ENCODE peak calls at places on chromosomes 5 and 9, in nine cellular contexts. T is mesenchymal stem cell; P is HepG2; H is astrocyte of the spinal cord; J is activated T-cell treated with anti-CD3 and anti-CD28 coated beads for 1 hour; W is ELF-1; E is GM04504; S is activated naive CD4-positive, alpha-beta T cell; I is H54. Y is an unnamed sample.

GRCh38 chr5:34915856-34916192 is 313 bp downstream of the BRIX1 start:
- DNase-seq in T (no peak), P (no peak), H (no peak), J (no peak), W (no peak), E (no peak), S (no peak), I (no peak), Y (no peak)

GRCh38 chr5:55497712-55498111 is 37.1 kb downstream of the PLPP1 start:
- DNase-seq in T (peak; percentile 16), P (no peak), H (no peak), J (no peak), W (peak; percentile 10), E (no peak), S (no peak), I (no peak), Y (no peak)

GRCh38 chr9:137387034-137387890 is 35.7 kb downstream of the EXD3 start:
- DNase-seq in T (no peak), P (no peak), H (no peak), J (peak; percentile 28), W (no peak), E (no peak), S (peak; percentile 57), I (no peak), Y (no peak)

GRCh38 chr5:180598797-180599589 is 7.7 kb upstream of the SCGB3A1 start:
- DNase-seq in T (no peak), P (no peak), H (no peak), J (no peak), W (no peak), E (no peak), S (no peak), I (no peak), Y (no peak)

GRCh38 chr9:32117291-32117690 is 267.2 kb upstream of the ACO1 start:
- DNase-seq in T (no peak), P (no peak), H (no peak), J (no peak), W (no peak), E (no peak), S (no peak), I (no peak), Y (no peak)

GRCh38 chr5:10488144-10488543 is 46.5 kb downstream of the ROPN1L start:
- DNase-seq in T (no peak), P (no peak), H (no peak), J (no peak), W (no peak), E (no peak), S (no peak), I (no peak), Y (no peak)

GRCh38 chr5:33310471-33310870 is 130.3 kb upstream of the TARS1 start:
- DNase-seq in T (peak; percentile 34), P (no peak), H (peak; percentile 77), J (no peak), W (no peak), E (peak; percentile 52), S (no peak), I (peak; percentile 8), Y (no peak)

GRCh38 chr5:95712347-95712958 is 18.7 kb upstream of the RHOBTB3 start:
- DNase-seq in T (peak; percentile 91), P (no peak), H (peak; percentile 78), J (no peak), W (peak; percentile 93), E (no peak), S (no peak), I (peak; percentile 56), Y (no peak)

GRCh38 chr5:72920690-72921089 is 35.2 kb upstream of the FCHO2 start:
- DNase-seq in T (peak; percentile 16), P (no peak), H (peak; percentile 57), J (no peak), W (no peak), E (no peak), S (no peak), I (no peak), Y (no peak)

GRCh38 chr5:5523066-5523505 is 100.6 kb downstream of the ICE1 start:
- DNase-seq in T (peak; percentile 12), P (peak; percentile 24), H (peak; percentile 1), J (no peak), W (no peak), E (peak; percentile 1), S (no peak), I (no peak), Y (no peak)

GRCh38 chr5:65480306-65480865 is 1.3 kb downstream of the ADAMTS6 start:
- DNase-seq in T (peak; percentile 84), P (peak; percentile 73), H (peak; percentile 91), J (peak; percentile 12), W (peak; percentile 40), E (peak; percentile 61), S (peak; percentile 9), I (no peak), Y (peak; percentile 66)

GRCh38 chr9:123049589-123050222 is 16.2 kb downstream of the GPR21 start:
- DNase-seq in T (no peak), P (peak; percentile 24), H (no peak), J (no peak), W (no peak), E (peak; percentile 64), S (no peak), I (no peak), Y (no peak)

GRCh38 chr9:79695531-79696218 is 123.9 kb downstream of the TLE4 start:
- DNase-seq in T (no peak), P (no peak), H (no peak), J (no peak), W (no peak), E (no peak), S (no peak), I (no peak), Y (no peak)

GRCh38 chr5:14687023-14687665 is 22.6 kb downstream of the OTULIN start:
- DNase-seq in T (no peak), P (no peak), H (peak; percentile 54), J (no peak), W (peak; percentile 14), E (peak; percentile 7), S (no peak), I (no peak), Y (no peak)

GRCh38 chr9:137083418-137084004 is 3.3 kb upstream of the MAN1B1 start:
- DNase-seq in T (peak; percentile 97), P (peak; percentile 70), H (peak; percentile 96), J (no peak), W (peak; percentile 76), E (peak; percentile 92), S (no peak), I (peak; percentile 98), Y (peak; percentile 60)

GRCh38 chr9:74497750-74498615 is 848 bp downstream of the RORB start:
- DNase-seq in T (peak; percentile 13), P (no peak), H (peak; percentile 38), J (no peak), W (peak; percentile 51), E (peak; percentile 4), S (no peak), I (no peak), Y (no peak)

GRCh38 chr5:52605317-52605991 is 182.3 kb upstream of the ITGA1 start:
- DNase-seq in T (no peak), P (no peak), H (no peak), J (no peak), W (no peak), E (no peak), S (no peak), I (no peak), Y (no peak)

GRCh38 chr5:93359296-93359957 is 221.6 kb downstream of the NR2F1-AS1 start:
- DNase-seq in T (peak; percentile 95), P (no peak), H (peak; percentile 82), J (no peak), W (no peak), E (no peak), S (no peak), I (peak; percentile 45), Y (no peak)

GRCh38 chr9:126261584-126262356 is 64.9 kb upstream of the MVB12B start:
- DNase-seq in T (no peak), P (no peak), H (no peak), J (no peak), W (no peak), E (no peak), S (no peak), I (no peak), Y (no peak)

GRCh38 chr9:121807069-121807917 is 155.9 kb downstream of the DAB2IP start:
- DNase-seq in T (no peak), P (no peak), H (no peak), J (no peak), W (no peak), E (no peak), S (no peak), I (no peak), Y (no peak)

GRCh38 chr9:119304566-119304965 is 64.7 kb downstream of the BRINP1 start:
- DNase-seq in T (no peak), P (no peak), H (no peak), J (no peak), W (peak; percentile 27), E (no peak), S (no peak), I (no peak), Y (no peak)

GRCh38 chr5:127564002-127564769 is 46.7 kb downstream of the PRRC1 start:
- DNase-seq in T (peak; percentile 67), P (peak; percentile 57), H (peak; percentile 56), J (peak; percentile 25), W (no peak), E (peak; percentile 13), S (no peak), I (no peak), Y (no peak)

GRCh38 chr5:175285263-175285662 is 158.7 kb downstream of the DRD1 start:
- DNase-seq in T (no peak), P (no peak), H (peak; percentile 4), J (no peak), W (no peak), E (peak; percentile 17), S (no peak), I (no peak), Y (no peak)

GRCh38 chr9:21559402-21560280 is 77.5 kb upstream of the IFNE start:
- DNase-seq in T (peak; percentile 45), P (no peak), H (peak; percentile 70), J (peak; percentile 16), W (peak; percentile 70), E (no peak), S (peak; percentile 56), I (no peak), Y (no peak)

GRCh38 chr5:148145916-148146315 is 22.4 kb upstream of the SPINK14 start:
- DNase-seq in T (peak; percentile 61), P (peak; percentile 77), H (peak; percentile 59), J (no peak), W (peak; percentile 47), E (no peak), S (no peak), I (no peak), Y (no peak)